ENCODE peak calls at places on chromosomes 1 and 21, in five cellular contexts. R, Q, U, J and B are unnamed samples.

GRCh38 chr1:210850556-210850955 is 283.4 kb downstream of the KCNH1 start:
- DNase-seq in R (no peak), Q (no peak), U (no peak), J (no peak), B (no peak)

GRCh38 chr1:21531243-21531642 is 22.0 kb downstream of the ALPL start:
- DNase-seq in R (no peak), Q (no peak), U (no peak), J (no peak), B (no peak)

GRCh38 chr1:200445213-200445612 is 35.4 kb upstream of the ZNF281 start:
- DNase-seq in R (no peak), Q (peak; percentile 74), U (no peak), J (peak; percentile 64), B (no peak)

GRCh38 chr21:26964379-26964778 is 2.5 kb downstream of the ADAMTS5 start:
- DNase-seq in R (no peak), Q (peak; percentile 15), U (peak; percentile 15), J (no peak), B (peak; percentile 52)

GRCh38 chr21:31931644-31932469 is 59.0 kb downstream of the HUNK start:
- DNase-seq in R (no peak), Q (no peak), U (no peak), J (no peak), B (no peak)

GRCh38 chr1:62799688-62800087 is 15.8 kb downstream of the ATG4C start:
- DNase-seq in R (no peak), Q (no peak), U (no peak), J (no peak), B (no peak)

GRCh38 chr21:44751799-44752636 is 40.6 kb upstream of the TSPEAR start:
- DNase-seq in R (no peak), Q (no peak), U (no peak), J (no peak), B (no peak)

GRCh38 chr1:221723018-221723917 is 18.6 kb downstream of the DUSP10 start:
- DNase-seq in R (no peak), Q (peak; percentile 82), U (no peak), J (peak; percentile 89), B (no peak)

GRCh38 chr1:157119448-157119847 is 18.7 kb downstream of the ETV3 start:
- DNase-seq in R (no peak), Q (no peak), U (no peak), J (no peak), B (no peak)

GRCh38 chr1:104238991-104239390 is 489.3 kb downstream of the AMY1C start:
- DNase-seq in R (no peak), Q (no peak), U (no peak), J (no peak), B (no peak)

GRCh38 chr1:14949270-14949835 is 204.2 kb upstream of the TMEM51 start:
- DNase-seq in R (no peak), Q (no peak), U (no peak), J (no peak), B (no peak)

GRCh38 chr1:212097360-212097759 is 61.8 kb downstream of the DTL start:
- DNase-seq in R (no peak), Q (no peak), U (no peak), J (no peak), B (no peak)

GRCh38 chr1:212098340-212098739 is 62.8 kb downstream of the DTL start:
- DNase-seq in R (no peak), Q (no peak), U (no peak), J (no peak), B (no peak)

GRCh38 chr1:212101735-212102134 is 66.2 kb downstream of the DTL start:
- DNase-seq in R (no peak), Q (no peak), U (no peak), J (no peak), B (no peak)

GRCh38 chr1:212104586-212105282 is 69.2 kb downstream of the DTL start:
- DNase-seq in R (no peak), Q (no peak), U (no peak), J (no peak), B (no peak)

GRCh38 chr1:212098771-212099170 is 63.2 kb downstream of the DTL start:
- DNase-seq in R (no peak), Q (no peak), U (no peak), J (no peak), B (no peak)
- H3K36me3 ChIP-seq in R (no peaks in the 10 kb centered on the region), Q (peaks cover 1% of the 10 kb centered on the region), U (no peaks in the 10 kb centered on the region), J (peaks cover 1% of the 10 kb centered on the region), B (no peaks in the 10 kb centered on the region)

GRCh38 chr1:224373008-224373590 is 16.4 kb downstream of the CNIH4 start:
- DNase-seq in R (no peak), Q (no peak), U (no peak), J (no peak), B (no peak)

DNA sequence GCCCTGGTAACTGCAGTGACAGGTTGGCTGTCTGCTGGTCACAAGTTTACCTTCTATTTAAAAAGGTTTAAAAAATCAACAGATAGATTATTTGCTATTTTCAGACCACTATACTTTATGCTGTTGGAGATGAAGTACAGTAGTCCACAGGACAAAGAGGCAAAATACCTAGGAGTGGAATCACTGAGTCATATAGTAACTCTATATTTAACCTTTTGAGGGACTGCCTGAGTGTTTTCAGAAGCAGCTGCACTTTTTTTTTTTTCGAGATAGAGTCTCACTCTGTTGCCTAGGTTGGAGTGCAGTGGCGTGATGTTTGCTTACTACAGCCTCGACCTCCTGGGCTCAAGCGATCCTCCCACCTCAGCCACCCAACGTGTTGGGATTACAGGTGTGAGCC is 11.7 kb downstream of the CNIH4 start:
- DNase-seq in R (no peak), Q (peak; percentile 37), U (no peak), J (peak; percentile 33), B (no peak)
- H3K36me3 ChIP-seq in R (peaks cover 32% of the 10 kb centered on the region), Q (peaks cover 32% of the 10 kb centered on the region), U (peaks cover 78% of the 10 kb centered on the region), J (peaks cover 4% of the 10 kb centered on the region), B (no peaks in the 10 kb centered on the region)

DNA sequence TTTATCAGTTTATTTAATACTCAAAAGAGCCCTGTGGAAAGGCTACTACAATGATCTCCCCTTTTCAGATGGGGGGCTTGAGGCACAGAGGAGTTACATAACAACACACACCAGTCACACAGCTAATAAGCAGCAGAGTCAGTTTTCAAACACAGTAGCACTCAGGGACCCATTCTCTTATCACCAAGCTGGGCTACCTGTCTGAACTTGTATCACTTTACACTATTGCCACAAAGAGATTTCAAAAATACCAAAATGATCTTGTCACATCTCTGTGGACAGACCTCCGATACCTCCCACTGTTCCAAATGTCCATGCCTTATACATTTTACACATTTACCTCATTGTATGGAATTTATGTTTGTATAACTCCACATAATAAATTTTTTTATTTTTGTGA is 134.6 kb downstream of the TPR start:
- DNase-seq in R (no peak), Q (no peak), U (no peak), J (no peak), B (no peak)
- H3K36me3 ChIP-seq in R (no peaks in the 10 kb centered on the region), Q (no peaks in the 10 kb centered on the region), U (no peaks in the 10 kb centered on the region), J (no peaks in the 10 kb centered on the region), B (no peaks in the 10 kb centered on the region)

GRCh38 chr1:66372522-66373071 is 161.4 kb upstream of the SGIP1 start:
- DNase-seq in R (no peak), Q (no peak), U (no peak), J (no peak), B (no peak)

GRCh38 chr1:66374148-66374547 is 159.8 kb upstream of the SGIP1 start:
- DNase-seq in R (peak; percentile 20), Q (no peak), U (no peak), J (no peak), B (no peak)

GRCh38 chr1:66373072-66373685 is 160.8 kb upstream of the SGIP1 start:
- DNase-seq in R (no peak), Q (no peak), U (no peak), J (no peak), B (no peak)

GRCh38 chr1:66370462-66370907 is 163.5 kb upstream of the SGIP1 start:
- DNase-seq in R (no peak), Q (no peak), U (no peak), J (no peak), B (no peak)

DNA sequence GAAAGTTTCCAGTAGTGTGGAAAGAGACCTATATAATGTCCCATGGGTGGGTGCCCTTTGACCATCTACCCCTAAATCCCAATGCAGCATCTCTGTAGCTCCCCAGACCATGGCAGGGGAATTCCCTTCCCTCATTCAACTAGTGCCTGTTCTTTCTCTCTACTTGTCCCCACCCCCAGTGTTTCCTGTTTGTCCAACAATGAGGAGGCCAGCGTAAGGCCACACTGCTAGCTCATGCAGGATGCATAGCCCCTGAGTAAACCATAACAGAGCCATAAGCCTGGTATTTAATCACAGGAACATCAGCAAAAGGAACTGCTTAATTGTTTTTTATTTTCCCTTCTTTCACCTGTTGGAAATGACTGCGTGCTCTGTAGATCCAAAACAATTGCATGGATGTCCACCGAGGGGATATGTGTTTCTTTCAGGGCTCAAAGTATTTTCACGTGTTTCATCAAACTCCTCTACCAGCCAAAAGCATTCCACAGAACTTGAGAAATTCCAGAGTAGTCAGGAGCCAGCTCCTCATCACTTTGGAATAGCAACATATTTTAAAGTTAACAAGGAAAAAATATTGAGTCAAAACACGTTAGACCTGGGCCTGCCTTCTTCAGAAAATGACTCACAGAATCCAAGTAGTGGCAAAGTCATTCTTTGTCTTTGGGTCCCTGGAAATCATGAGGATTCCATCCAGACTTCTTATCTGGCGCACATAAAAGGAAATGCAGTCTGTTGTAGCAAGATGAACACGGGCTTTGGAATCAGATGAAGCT is 162.5 kb upstream of the SGIP1 start:
- DNase-seq in R (no peak), Q (peak; percentile 85), U (no peak), J (peak; percentile 80), B (no peak)
- H3K36me3 ChIP-seq in R (peaks cover 41% of the 10 kb centered on the region), Q (peaks cover 43% of the 10 kb centered on the region), U (peaks cover 35% of the 10 kb centered on the region), J (no peaks in the 10 kb centered on the region), B (no peaks in the 10 kb centered on the region)

DNA sequence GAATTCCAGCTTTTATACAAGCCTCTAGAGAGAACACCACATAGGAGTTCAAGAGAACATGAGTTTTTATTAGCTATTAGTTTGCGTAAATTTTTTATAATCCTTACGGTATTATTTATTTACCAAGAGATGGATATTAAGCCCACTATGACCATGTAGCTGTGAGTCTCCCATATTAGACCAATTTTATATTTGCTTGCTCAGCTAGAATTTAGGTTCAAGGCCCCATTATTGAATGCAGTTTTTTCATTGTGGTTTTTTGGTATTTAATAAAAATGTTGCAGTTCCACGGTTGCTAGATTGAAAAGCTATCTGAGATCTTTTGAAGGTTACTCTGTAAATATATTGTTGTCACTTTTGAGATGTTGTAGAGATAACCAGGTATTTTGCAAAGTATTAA is 2.9 kb downstream of the PPP1R8 start:
- DNase-seq in R (no peak), Q (no peak), U (no peak), J (no peak), B (no peak)
- H3K36me3 ChIP-seq in R (peaks cover 36% of the 10 kb centered on the region), Q (peaks cover 4% of the 10 kb centered on the region), U (peaks cover 40% of the 10 kb centered on the region), J (no peaks in the 10 kb centered on the region), B (peaks cover 54% of the 10 kb centered on the region)

GRCh38 chr1:44632511-44633072 is 41.7 kb downstream of the TMEM53 start:
- DNase-seq in R (no peak), Q (peak; percentile 32), U (no peak), J (no peak), B (no peak)

GRCh38 chr1:44635439-44635838 is 38.8 kb downstream of the TMEM53 start:
- DNase-seq in R (no peak), Q (no peak), U (no peak), J (no peak), B (no peak)

GRCh38 chr1:44636067-44636466 is 38.2 kb downstream of the TMEM53 start:
- DNase-seq in R (no peak), Q (no peak), U (no peak), J (no peak), B (no peak)

GRCh38 chr1:44636711-44637589 is 37.3 kb downstream of the TMEM53 start:
- DNase-seq in R (no peak), Q (peak; percentile 25), U (no peak), J (peak; percentile 23), B (no peak)

GRCh38 chr1:44634790-44635189 is 39.5 kb downstream of the TMEM53 start:
- DNase-seq in R (no peak), Q (no peak), U (no peak), J (no peak), B (no peak)
- H3K36me3 ChIP-seq in R (peaks cover 66% of the 10 kb centered on the region), Q (peaks cover 56% of the 10 kb centered on the region), U (peaks cover 65% of the 10 kb centered on the region), J (peaks cover 15% of the 10 kb centered on the region), B (peaks cover 25% of the 10 kb centered on the region)

GRCh38 chr1:40267767-40268187 is 9.7 kb downstream of the ZMPSTE24 start:
- DNase-seq in R (no peak), Q (peak; percentile 97), U (no peak), J (peak; percentile 97), B (peak; percentile 25)
- H3K36me3 ChIP-seq in R (peaks cover 49% of the 10 kb centered on the region), Q (peaks cover 25% of the 10 kb centered on the region), U (peaks cover 86% of the 10 kb centered on the region), J (peaks cover 7% of the 10 kb centered on the region), B (peaks cover 87% of the 10 kb centered on the region)